ENCODE peak calls at places on chromosomes 6 and 20, in nine cellular contexts. Q is GM23248; W is T-cell; H is endothelial cell; D is activated T-cell treated with anti-CD3 and anti-CD28 coated beads for 24 hours; A is stimulated activated CD8-positive, alpha-beta memory T cell treated with anti-CD3 and anti-CD28 coated beads, Interleukin-7, amount 100 ng/mL, for 4 hours; P is fibroblast of mammary gland; R is GM04504; U is right atrium auricular region. V is an unnamed sample.
A peak's percentile ranks its signal among the peaks of the same experiment; 100 is the strongest.

GRCh38 chr6:74459260-74459659 is 746.6 kb downstream of the COL12A1 start:
- DNase-seq in Q (no peak), W (no peak), H (no peak), D (no peak), A (no peak), P (no peak), R (no peak), U (no peak), V (no peak)

GRCh38 chr6:133591330-133591729 is 297.6 kb upstream of the TCF21 start:
- DNase-seq in Q (peak; percentile 55), W (no peak), H (no peak), D (no peak), A (no peak), P (peak; percentile 44), R (no peak), U (no peak), V (no peak)

GRCh38 chr20:51928931-51929330 is 126.6 kb upstream of the SALL4 start:
- DNase-seq in Q (peak; percentile 14), W (no peak), H (no peak), D (no peak), A (no peak), P (peak; percentile 30), R (no peak), U (no peak), V (no peak)

GRCh38 chr6:116975600-116975999 is 98.6 kb downstream of the RFX6 start:
- DNase-seq in Q (peak; percentile 63), W (no peak), H (no peak), D (no peak), A (no peak), P (peak; percentile 60), R (no peak), U (no peak), V (no peak)

GRCh38 chr20:6959900-6960312 is 192.4 kb downstream of the BMP2 start:
- DNase-seq in Q (no peak), W (no peak), H (no peak), D (no peak), A (no peak), P (no peak), R (no peak), U (no peak), V (no peak)

GRCh38 chr6:134464690-134465411 is 146.9 kb upstream of the SGK1 start:
- DNase-seq in Q (peak; percentile 48), W (no peak), H (no peak), D (no peak), A (no peak), P (peak; percentile 69), R (no peak), U (no peak), V (no peak)

GRCh38 chr20:37781626-37782025 is 87.8 kb downstream of the CTNNBL1 start:
- DNase-seq in Q (peak; percentile 29), W (no peak), H (no peak), D (no peak), A (no peak), P (peak; percentile 23), R (no peak), U (no peak), V (no peak)

GRCh38 chr20:34522969-34523871 is 7.0 kb downstream of the DYNLRB1 start:
- DNase-seq in Q (peak; percentile 72), W (no peak), H (peak; percentile 66), D (peak; percentile 40), A (peak; percentile 12), P (peak; percentile 59), R (peak; percentile 69), U (peak; percentile 56), V (no peak)

GRCh38 chr6:165519316-165519715 is 143.7 kb downstream of the PDE10A start:
- DNase-seq in Q (no peak), W (no peak), H (no peak), D (no peak), A (no peak), P (no peak), R (no peak), U (no peak), V (no peak)

GRCh38 chr6:153989989-153990388 is 49.1 kb upstream of the OPRM1 start:
- DNase-seq in Q (no peak), W (no peak), H (no peak), D (no peak), A (no peak), P (no peak), R (no peak), U (no peak), V (no peak)

GRCh38 chr6:120407696-120408095 is 926.6 kb downstream of the TBC1D32 start:
- DNase-seq in Q (no peak), W (no peak), H (no peak), D (no peak), A (no peak), P (no peak), R (no peak), U (no peak), V (no peak)

GRCh38 chr20:59318803-59319202 is 18.4 kb downstream of the EDN3 start:
- DNase-seq in Q (no peak), W (no peak), H (no peak), D (no peak), A (no peak), P (no peak), R (no peak), U (no peak), V (no peak)

V was measured in coronary artery.